ENCODE peak calls at places on chromosome X, in eight cellular contexts. V is mammary epithelial cell, N is A549, L is PC-3, W is Karpas-422, B is PC-9, Q is IMR-90, O is mesenchymal stem cell. F is an unnamed sample.

GRCh38 chrX:10904220-10904619 is 206.9 kb upstream of the HCCS start:
- DNase-seq in V (no peak), N (no peak), L (peak), W (no peak), B (no peak), Q (peak), O (no peak), F (no peak)

GRCh38 chrX:9282325-9282724 is 182.5 kb upstream of the TBL1X start:
- DNase-seq in V (no peak), N (no peak), L (no peak), W (no peak), B (no peak), Q (no peak), O (no peak), F (no peak)

GRCh38 chrX:13090261-13091110 is 46.1 kb upstream of the FAM9C start:
- DNase-seq in V (no peak), N (no peak), L (no peak), W (no peak), B (no peak), Q (peak), O (peak), F (no peak)

GRCh38 chrX:77977518-77977917 is 8.1 kb upstream of the PGAM4 start:
- DNase-seq in V (no peak), N (no peak), L (no peak), W (no peak), B (no peak), Q (no peak), O (no peak), F (no peak)

GRCh38 chrX:120476714-120477113 is 7.6 kb upstream of the LAMP2 start:
- DNase-seq in V (no peak), N (no peak), L (no peak), W (no peak), B (no peak), Q (no peak), O (no peak), F (no peak)

GRCh38 chrX:19392078-19392477 is 48.4 kb downstream of the PDHA1 start:
- DNase-seq in V (no peak), N (no peak), L (no peak), W (no peak), B (no peak), Q (no peak), O (no peak), F (no peak)

GRCh38 chrX:9532349-9532748 is 67.5 kb downstream of the TBL1X start:
- DNase-seq in V (no peak), N (no peak), L (no peak), W (no peak), B (no peak), Q (peak), O (no peak), F (no peak)

GRCh38 chrX:110531873-110532272 is 173.2 kb downstream of the RTL9 start:
- DNase-seq in V (no peak), N (no peak), L (no peak), W (no peak), B (no peak), Q (no peak), O (no peak), F (no peak)

GRCh38 chrX:74492720-74493201 is 71.5 kb downstream of the SLC16A2 start:
- DNase-seq in V (no peak), N (no peak), L (no peak), W (peak), B (no peak), Q (no peak), O (no peak), F (no peak)

GRCh38 chrX:47863187-47863586 is 26.5 kb downstream of the ZNF81 start:
- DNase-seq in V (no peak), N (no peak), L (no peak), W (no peak), B (no peak), Q (no peak), O (no peak), F (no peak)

GRCh38 chrX:134558133-134558532 is 98.2 kb downstream of the HPRT1 start:
- DNase-seq in V (no peak), N (no peak), L (no peak), W (no peak), B (no peak), Q (no peak), O (no peak), F (no peak)

GRCh38 chrX:129116651-129117050 is 406.6 kb downstream of the SMARCA1 start:
- DNase-seq in V (no peak), N (no peak), L (no peak), W (no peak), B (no peak), Q (no peak), O (no peak), F (no peak)

GRCh38 chrX:912677-913076 is 282.1 kb downstream of the SHOX start:
- DNase-seq in V (no peak), N (no peak), L (no peak), W (no peak), B (no peak), Q (no peak), O (no peak), F (no peak)

GRCh38 chrX:132968282-132968681 is 9.9 kb upstream of the HS6ST2 start:
- DNase-seq in V (no peak), N (no peak), L (no peak), W (no peak), B (no peak), Q (no peak), O (peak), F (no peak)

GRCh38 chrX:22748093-22748999 is 251.4 kb upstream of the DDX53 start:
- DNase-seq in V (peak), N (peak), L (peak), W (peak), B (peak), Q (peak), O (peak), F (peak)

GRCh38 chrX:17613979-17614572 is 123.2 kb upstream of the SCML1 start:
- DNase-seq in V (peak), N (no peak), L (peak), W (no peak), B (peak), Q (peak), O (no peak), F (peak)

GRCh38 chrX:63713510-63713909 is 71.5 kb downstream of the ARHGEF9 start:
- DNase-seq in V (no peak), N (no peak), L (no peak), W (no peak), B (no peak), Q (peak), O (peak), F (no peak)

GRCh38 chrX:11395859-11396258 is 102.6 kb downstream of the AMELX start:
- DNase-seq in V (no peak), N (no peak), L (no peak), W (no peak), B (no peak), Q (peak), O (no peak), F (no peak)

GRCh38 chrX:23825675-23826074 is 42.7 kb downstream of the SAT1 start:
- DNase-seq in V (no peak), N (no peak), L (no peak), W (no peak), B (no peak), Q (no peak), O (no peak), F (no peak)

GRCh38 chrX:27446423-27446822 is 16.7 kb downstream of the PPP4R3C start:
- DNase-seq in V (no peak), N (no peak), L (no peak), W (no peak), B (no peak), Q (no peak), O (no peak), F (no peak)

GRCh38 chrX:128816919-128817318 is 706.4 kb downstream of the SMARCA1 start:
- DNase-seq in V (no peak), N (no peak), L (peak), W (peak), B (no peak), Q (no peak), O (no peak), F (peak)

GRCh38 chrX:132219343-132219768 is at the start of gene RAP2C:
- DNase-seq in V (peak), N (peak), L (peak), W (peak), B (peak), Q (peak), O (peak), F (peak)

DNA sequence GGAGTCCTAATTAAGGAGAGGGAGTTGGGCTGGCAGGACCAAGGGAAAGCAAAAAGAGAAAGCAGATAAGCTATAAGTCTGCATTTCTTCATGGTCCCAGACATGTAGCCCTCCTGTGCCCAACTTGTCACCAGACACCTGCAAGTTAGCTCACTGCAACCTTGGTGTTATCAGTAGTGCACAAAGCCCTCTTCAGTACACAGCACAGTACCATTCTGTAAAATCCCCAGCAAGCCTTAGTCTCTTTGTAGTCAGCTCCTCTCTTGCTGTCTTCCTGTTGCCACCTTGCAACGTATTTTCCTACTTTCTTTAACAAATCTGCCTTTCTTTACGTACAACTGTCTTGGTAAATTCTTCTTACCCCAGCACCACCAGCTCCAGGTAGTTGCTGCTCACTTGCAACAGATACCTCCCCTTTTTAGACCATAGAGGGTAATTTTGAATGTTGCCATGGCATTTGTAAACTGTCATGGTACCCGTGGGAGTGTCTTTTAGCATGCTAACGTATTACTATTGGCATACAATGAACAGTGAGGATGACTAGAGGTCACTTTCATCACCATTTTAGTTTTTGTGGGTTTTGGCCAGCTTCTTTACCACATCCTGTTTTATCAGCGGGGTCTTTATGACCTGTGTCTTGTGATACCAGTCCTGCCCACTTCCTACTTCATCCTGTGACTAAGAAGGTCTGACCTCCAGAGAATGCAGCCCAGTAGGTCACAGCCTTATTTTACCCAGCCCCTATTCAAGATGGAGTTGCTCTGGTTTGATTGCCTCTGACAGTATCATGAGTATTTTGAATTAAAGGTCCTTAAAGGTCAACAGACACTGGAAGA is 28.3 kb upstream of the AP1S2 start:
- DNase-seq in V (peak), N (no peak), L (peak), W (peak), B (peak), Q (peak), O (peak), F (peak)
- H3K4me2 ChIP-seq in V (no peak), N (no peak), L (no peak), W (peak), B (peak), Q (no peak), O (no peak), F (peak)

DNA sequence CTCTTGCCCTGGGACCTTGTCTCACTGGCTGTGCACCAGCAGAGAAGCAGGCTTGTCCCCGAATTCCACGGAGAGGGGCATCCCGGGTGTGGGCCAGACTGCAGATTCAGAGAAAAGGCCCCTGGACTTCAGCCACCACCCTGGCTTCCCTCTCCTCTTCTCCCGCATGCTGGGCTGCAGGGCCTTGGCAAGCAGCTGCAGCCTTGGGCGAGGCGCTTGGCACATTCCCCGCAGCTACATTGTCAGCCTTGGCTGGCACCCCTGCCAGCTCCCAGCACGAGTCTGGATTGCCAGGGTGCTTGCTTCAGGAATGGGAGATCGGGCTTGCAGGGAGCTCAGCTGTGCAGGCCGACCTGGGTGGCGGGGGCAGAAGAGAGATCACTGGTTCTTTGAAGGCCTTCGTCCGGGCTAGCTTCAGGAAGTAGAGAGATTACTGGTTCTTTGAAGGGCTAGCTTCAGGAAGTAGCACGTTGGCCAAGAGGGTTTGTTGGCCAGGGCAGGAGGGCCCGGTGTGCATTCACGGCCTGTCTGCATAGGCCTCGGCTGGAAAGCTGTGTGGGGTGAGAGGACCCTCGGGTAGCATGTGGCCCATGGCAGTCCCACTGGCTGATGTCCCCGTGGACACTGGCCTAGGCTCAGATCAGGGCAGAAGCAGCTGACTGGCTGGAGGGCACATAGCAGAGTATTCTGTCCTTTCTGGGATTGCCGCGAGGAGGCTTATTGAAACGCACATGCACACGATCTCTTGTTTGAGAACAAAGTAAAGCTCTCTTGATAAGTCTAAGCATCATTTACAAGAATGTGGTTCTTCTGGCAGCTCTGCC is 2.7 kb downstream of the ABCD1 start:
- DNase-seq in V (no peak), N (no peak), L (peak), W (no peak), B (peak), Q (no peak), O (no peak), F (no peak)
- H3K4me3 ChIP-seq in V (no peak), N (no peak), L (peak), W (peak), B (peak), Q (peak), O (peak), F (no peak)

DNA sequence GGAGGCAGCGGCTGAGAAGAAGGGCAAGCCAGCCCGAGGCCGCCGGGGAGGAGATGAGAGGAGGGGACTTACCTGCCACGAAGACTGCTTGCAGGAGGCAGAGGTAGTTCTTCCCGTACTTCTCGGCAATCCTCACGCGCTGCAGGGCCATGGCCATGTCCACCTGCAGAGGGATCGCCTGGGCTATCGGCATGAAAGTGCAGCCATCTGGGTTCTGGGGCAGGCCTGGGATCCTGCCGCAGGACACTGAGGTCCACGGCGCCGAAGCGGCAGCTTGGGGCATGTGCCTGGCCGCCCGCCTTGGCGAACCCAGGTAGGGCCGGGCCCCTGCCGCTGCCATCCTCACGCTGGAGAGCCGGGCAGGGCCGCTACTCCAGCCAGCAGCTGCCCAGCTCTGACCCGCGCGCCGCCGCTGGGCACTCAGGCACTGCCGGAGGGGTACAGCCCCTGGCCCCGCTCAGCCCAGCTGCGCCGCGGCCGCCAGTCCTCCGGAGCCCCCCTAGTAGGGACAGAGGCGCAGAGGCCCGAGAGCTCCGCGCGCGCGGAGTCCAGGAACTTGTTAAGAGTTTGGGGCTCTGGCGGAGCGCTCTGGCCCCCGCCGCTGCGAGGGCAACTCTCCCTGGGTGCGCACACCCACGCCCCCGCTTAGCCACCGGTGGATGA is 16.0 kb downstream of the MCF2 start:
- DNase-seq in V (no peak), N (no peak), L (no peak), W (no peak), B (no peak), Q (no peak), O (no peak), F (no peak)
- H3K4me2 ChIP-seq in V (peak), N (peak), L (no peak), W (no peak), B (no peak), Q (peak), O (peak), F (no peak)

GRCh38 chrX:112841114-112841819 is 636 bp upstream of the AMOT start:
- DNase-seq in V (peak), N (peak), L (peak), W (peak), B (peak), Q (peak), O (peak), F (peak)

GRCh38 chrX:112837531-112837930 is 3.1 kb downstream of the AMOT start:
- DNase-seq in V (no peak), N (no peak), L (no peak), W (no peak), B (no peak), Q (no peak), O (no peak), F (no peak)

GRCh38 chrX:112840382-112841113 is at the start of gene AMOT:
- DNase-seq in V (peak), N (peak), L (peak), W (no peak), B (peak), Q (peak), O (peak), F (peak)

GRCh38 chrX:112841820-112842157 is 1.2 kb upstream of the AMOT start:
- DNase-seq in V (no peak), N (no peak), L (no peak), W (no peak), B (no peak), Q (no peak), O (no peak), F (no peak)

DNA sequence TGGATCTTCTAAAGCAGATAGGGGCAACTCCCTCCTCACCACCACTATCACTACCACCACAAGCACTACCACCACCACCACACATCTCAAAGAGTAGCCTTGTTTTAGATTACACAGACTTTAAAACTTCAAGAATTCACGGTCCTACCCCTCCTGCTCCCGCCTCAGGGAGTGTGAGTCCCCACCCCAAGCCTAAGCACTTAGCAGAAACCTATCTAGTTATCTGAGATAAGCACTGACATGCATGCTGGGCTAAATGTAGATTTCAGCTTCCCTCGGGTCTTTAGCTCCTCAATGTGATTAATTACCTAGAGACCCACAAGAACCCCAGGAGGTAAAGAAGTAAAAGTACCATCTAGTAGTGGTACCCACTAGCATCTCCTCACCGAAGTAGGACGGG is 775 bp downstream of the AMOT start:
- DNase-seq in V (no peak), N (no peak), L (no peak), W (no peak), B (no peak), Q (no peak), O (no peak), F (no peak)
- H3K4me3 ChIP-seq in V (no peak), N (no peak), L (peak), W (no peak), B (peak), Q (peak), O (peak), F (no peak)

GRCh38 chrX:106898462-106898861 is 4.7 kb downstream of the RIPPLY1 start:
- DNase-seq in V (peak), N (peak), L (peak), W (peak), B (no peak), Q (peak), O (peak), F (peak)

GRCh38 chrX:106891762-106892161 is 11.4 kb downstream of the RIPPLY1 start:
- DNase-seq in V (peak), N (no peak), L (peak), W (no peak), B (no peak), Q (no peak), O (no peak), F (no peak)

GRCh38 chrX:106897259-106897658 is 5.9 kb downstream of the RIPPLY1 start:
- DNase-seq in V (peak), N (peak), L (peak), W (no peak), B (no peak), Q (peak), O (no peak), F (no peak)

GRCh38 chrX:106894978-106895452 is 8.1 kb downstream of the RIPPLY1 start:
- DNase-seq in V (peak), N (peak), L (peak), W (no peak), B (peak), Q (peak), O (peak), F (no peak)

DNA sequence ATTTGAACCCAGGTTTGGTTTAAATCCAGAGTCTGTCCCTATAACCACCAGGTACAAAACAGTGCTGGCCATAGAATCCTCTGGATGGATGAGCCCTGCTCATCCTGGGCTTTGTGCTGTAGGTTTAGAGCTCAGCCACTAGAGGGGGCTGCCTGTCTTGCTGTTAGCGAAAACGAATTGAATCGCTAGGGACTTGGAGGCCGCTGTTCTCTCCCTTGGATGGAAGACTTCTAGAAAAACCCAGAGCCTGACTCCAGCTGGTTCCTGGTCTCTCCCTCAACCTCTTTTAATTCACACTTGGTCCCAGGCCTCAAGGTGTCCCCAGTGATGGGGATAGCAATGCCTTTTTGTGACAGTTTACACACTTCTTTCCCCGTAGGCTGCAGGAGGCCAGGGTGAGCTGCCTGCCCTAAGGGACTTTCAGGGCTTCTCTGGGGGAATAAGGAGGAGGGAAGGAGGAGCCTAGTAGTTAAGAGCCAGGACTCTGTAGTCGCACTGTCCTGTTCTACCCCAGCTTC is 8.7 kb downstream of the RIPPLY1 start:
- DNase-seq in V (peak), N (peak), L (peak), W (peak), B (peak), Q (peak), O (peak), F (peak)
- H3K4me2 ChIP-seq in V (peak), N (peak), L (peak), W (no peak), B (peak), Q (no peak), O (no peak), F (no peak)

DNA sequence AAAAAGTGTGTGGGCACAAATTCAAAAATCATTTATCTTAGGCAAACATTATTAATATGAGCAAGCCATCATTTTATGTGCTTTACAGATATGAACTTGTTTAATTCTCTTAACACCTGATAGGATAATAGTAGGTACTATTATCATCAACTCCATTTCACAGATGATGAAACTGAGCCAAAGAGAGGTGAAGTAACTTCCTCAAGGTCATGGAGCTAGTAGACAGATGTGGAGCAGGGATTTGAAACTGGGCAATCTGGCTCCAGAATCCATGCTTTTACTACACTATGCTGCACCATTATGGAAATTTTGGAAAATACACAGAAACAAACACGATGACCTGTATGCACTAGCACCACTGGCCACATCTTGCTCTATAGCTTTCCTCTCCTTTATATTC is 1.0 kb upstream of the PIN4 start:
- DNase-seq in V (no peak), N (no peak), L (no peak), W (peak), B (no peak), Q (no peak), O (no peak), F (no peak)
- H3K4me3 ChIP-seq in V (peak), N (peak), L (peak), W (peak), B (peak), Q (no peak), O (peak), F (peak)

GRCh38 chrX:68685722-68686683 is 38.5 kb downstream of the STARD8 start:
- DNase-seq in V (peak), N (peak), L (no peak), W (no peak), B (peak), Q (peak), O (peak), F (no peak)
- H3K4me2 ChIP-seq in V (peak), N (peak), L (peak), W (no peak), B (no peak), Q (peak), O (peak), F (peak)